ENCODE peak calls at places on chromosome 16, in nine cellular contexts. C is T-helper 9 cell; V is heart left ventricle; X is caudate nucleus; U is NCI-H774; G is NCI-H1105; J is pancreas; O is stimulated activated CD8-positive, alpha-beta memory T cell treated with anti-CD3 and anti-CD28 coated beads, Interleukin-7, amount 100 ng/mL, for 1 hour; L is T-helper 2 cell. B is an unnamed sample.

GRCh38 chr16:58099097-58099955 is 29.9 kb downstream of the CFAP20 start:
- DNase-seq in C (no peak), V (no peak), X (no peak), U (no peak), G (no peak), J (no peak), O (no peak), L (no peak), B (no peak)

GRCh38 chr16:84607694-84608093 is 10.2 kb downstream of the COTL1 start:
- DNase-seq in C (peak), V (no peak), X (no peak), U (no peak), G (no peak), J (no peak), O (no peak), L (no peak), B (no peak)

GRCh38 chr16:67893791-67894399 is 841 bp downstream of the PSKH1 start:
- DNase-seq in C (no peak), V (no peak), X (no peak), U (no peak), G (no peak), J (no peak), O (no peak), L (no peak), B (no peak)

GRCh38 chr16:1285669-1286491 is 23.6 kb upstream of the UBE2I start:
- DNase-seq in C (no peak), V (no peak), X (no peak), U (no peak), G (no peak), J (no peak), O (no peak), L (no peak), B (no peak)

GRCh38 chr16:26442333-26442732 is 624.4 kb upstream of the C16orf82 start:
- DNase-seq in C (no peak), V (no peak), X (no peak), U (no peak), G (no peak), J (no peak), O (no peak), L (no peak), B (no peak)

GRCh38 chr16:53600076-53600475 is 97.1 kb upstream of the AKTIP start:
- DNase-seq in C (no peak), V (no peak), X (no peak), U (no peak), G (no peak), J (no peak), O (no peak), L (no peak), B (no peak)

GRCh38 chr16:87625241-87625797 is 23.0 kb downstream of the JPH3 start:
- DNase-seq in C (no peak), V (no peak), X (no peak), U (no peak), G (no peak), J (no peak), O (no peak), L (no peak), B (no peak)

GRCh38 chr16:89708481-89708931 is 7.0 kb upstream of the SPATA2L start:
- DNase-seq in C (no peak), V (no peak), X (no peak), U (no peak), G (no peak), J (no peak), O (no peak), L (no peak), B (no peak)

GRCh38 chr16:20647736-20648135 is 49.7 kb downstream of the ACSM1 start:
- DNase-seq in C (no peak), V (no peak), X (no peak), U (no peak), G (no peak), J (no peak), O (no peak), L (no peak), B (no peak)

GRCh38 chr16:57694191-57694555 is 433 bp upstream of the DRC7 start:
- DNase-seq in C (no peak), V (no peak), X (no peak), U (no peak), G (no peak), J (peak), O (no peak), L (no peak), B (no peak)

GRCh38 chr16:63302841-63303240 is 1266.6 kb upstream of the CDH8 start:
- DNase-seq in C (no peak), V (no peak), X (no peak), U (no peak), G (no peak), J (no peak), O (no peak), L (no peak), B (no peak)

GRCh38 chr16:30005341-30006094 is 5.3 kb downstream of the DOC2A start:
- DNase-seq in C (no peak), V (peak), X (no peak), U (no peak), G (no peak), J (no peak), O (no peak), L (peak), B (no peak)

GRCh38 chr16:3095869-3096268 is 3.2 kb downstream of the ZSCAN10 start:
- DNase-seq in C (peak), V (no peak), X (no peak), U (no peak), G (no peak), J (no peak), O (no peak), L (peak), B (no peak)

GRCh38 chr16:76681296-76681695 is 404.1 kb downstream of the CNTNAP4 start:
- DNase-seq in C (no peak), V (no peak), X (no peak), U (no peak), G (no peak), J (no peak), O (no peak), L (no peak), B (no peak)

GRCh38 chr16:55470533-55471371 is 8.2 kb upstream of the MMP2 start:
- DNase-seq in C (no peak), V (no peak), X (no peak), U (no peak), G (no peak), J (no peak), O (no peak), L (no peak), B (no peak)

GRCh38 chr16:20520103-20520502 is 56.1 kb downstream of the ACSM2B start:
- DNase-seq in C (no peak), V (no peak), X (no peak), U (no peak), G (no peak), J (no peak), O (no peak), L (no peak), B (no peak)

GRCh38 chr16:23874613-23875294 is 39.0 kb downstream of the PRKCB start:
- DNase-seq in C (no peak), V (no peak), X (no peak), U (no peak), G (no peak), J (no peak), O (no peak), L (no peak), B (no peak)

GRCh38 chr16:82651921-82652601 is 25.3 kb downstream of the CDH13 start:
- DNase-seq in C (no peak), V (no peak), X (no peak), U (no peak), G (no peak), J (no peak), O (no peak), L (no peak), B (no peak)

GRCh38 chr16:66250686-66251405 is 115.6 kb upstream of the CDH5 start:
- DNase-seq in C (no peak), V (peak), X (peak), U (no peak), G (no peak), J (no peak), O (no peak), L (no peak), B (no peak)

GRCh38 chr16:22091721-22092120 is 620 bp upstream of the VWA3A start:
- DNase-seq in C (no peak), V (no peak), X (no peak), U (no peak), G (no peak), J (no peak), O (no peak), L (no peak), B (peak)

GRCh38 chr16:15610369-15610871 is 32.5 kb downstream of the MARF1 start:
- DNase-seq in C (no peak), V (no peak), X (no peak), U (no peak), G (no peak), J (no peak), O (no peak), L (no peak), B (no peak)

GRCh38 chr16:24188143-24188542 is 68.0 kb upstream of the CACNG3 start:
- DNase-seq in C (no peak), V (no peak), X (no peak), U (no peak), G (no peak), J (no peak), O (no peak), L (no peak), B (no peak)

GRCh38 chr16:48393843-48394703 is 8.9 kb upstream of the SIAH1 start:
- DNase-seq in C (no peak), V (no peak), X (peak), U (no peak), G (no peak), J (no peak), O (no peak), L (no peak), B (no peak)

GRCh38 chr16:1979271-1980025 is 1.8 kb downstream of the NOXO1 start:
- DNase-seq in C (no peak), V (no peak), X (no peak), U (peak), G (no peak), J (peak), O (no peak), L (no peak), B (no peak)

GRCh38 chr16:75379911-75380847 is 53.1 kb downstream of the CFDP1 start:
- DNase-seq in C (peak), V (no peak), X (no peak), U (no peak), G (no peak), J (no peak), O (no peak), L (peak), B (no peak)

GRCh38 chr16:20938426-20938825 is 37.9 kb downstream of the LYRM1 start:
- DNase-seq in C (no peak), V (no peak), X (no peak), U (no peak), G (no peak), J (no peak), O (no peak), L (no peak), B (no peak)

GRCh38 chr16:46875243-46875642 is 8.9 kb upstream of the GPT2 start:
- DNase-seq in C (no peak), V (no peak), X (no peak), U (no peak), G (no peak), J (no peak), O (no peak), L (no peak), B (no peak)

GRCh38 chr16:47052666-47053640 is 79.5 kb upstream of the DNAJA2 start:
- DNase-seq in C (no peak), V (no peak), X (no peak), U (no peak), G (no peak), J (no peak), O (no peak), L (no peak), B (no peak)

B was measured in LNCaP clone FGC.